ENCODE peak calls at places on chromosomes 13 and 19, in four cellular contexts. C is GM04504, E is SHP77, F is A172. P is an unnamed sample.

GRCh38 chr19:50500060-50500752 is 10.8 kb downstream of the JOSD2 start:
- DNase-seq in C (no peak), E (peak; percentile 27), F (no peak), P (peak; percentile 47)

GRCh38 chr19:10611907-10612306 is 13.4 kb upstream of the SLC44A2 start:
- DNase-seq in C (no peak), E (no peak), F (no peak), P (no peak)

GRCh38 chr19:41993612-41994483 is at the start of gene ATP1A3:
- DNase-seq in C (no peak), E (peak; percentile 54), F (peak; percentile 40), P (peak; percentile 74)

GRCh38 chr13:94535231-94535630 is 55.7 kb upstream of the DCT start:
- DNase-seq in C (no peak), E (no peak), F (no peak), P (no peak)

GRCh38 chr19:13043285-13043684 is 48.0 kb downstream of the NFIX start:
- DNase-seq in C (no peak), E (peak; percentile 56), F (no peak), P (no peak)

GRCh38 chr19:11446652-11447301 is 11.3 kb downstream of the PRKCSH start:
- DNase-seq in C (no peak), E (no peak), F (no peak), P (peak; percentile 82)

GRCh38 chr13:102724923-102725322 is 30.1 kb upstream of the METTL21C start:
- DNase-seq in C (peak; percentile 52), E (peak; percentile 35), F (peak; percentile 56), P (no peak)

GRCh38 chr19:55119053-55119452 is 1.6 kb upstream of the PPP1R12C start:
- DNase-seq in C (no peak), E (no peak), F (no peak), P (no peak)

GRCh38 chr19:10135551-10136334 is 16.0 kb upstream of the EIF3G start:
- DNase-seq in C (no peak), E (no peak), F (no peak), P (no peak)

GRCh38 chr19:53868091-53868891 is 608 bp downstream of the MYADM start:
- DNase-seq in C (no peak), E (peak; percentile 8), F (peak; percentile 83), P (peak; percentile 55)

GRCh38 chr19:13090511-13091231 is 12.0 kb downstream of the LYL1 start:
- DNase-seq in C (no peak), E (no peak), F (no peak), P (no peak)

GRCh38 chr13:85148009-85148408 is 651.2 kb downstream of the SLITRK6 start:
- DNase-seq in C (no peak), E (peak; percentile 97), F (peak; percentile 13), P (no peak)

GRCh38 chr19:44149776-44150175 is 8.4 kb downstream of the ZNF234 start:
- DNase-seq in C (no peak), E (no peak), F (no peak), P (no peak)

GRCh38 chr19:47391510-47392223 is 27.7 kb downstream of the MEIS3 start:
- DNase-seq in C (peak; percentile 32), E (peak; percentile 53), F (peak; percentile 62), P (peak; percentile 85)

GRCh38 chr19:11364935-11365334 is 9.5 kb upstream of the SWSAP1 start:
- DNase-seq in C (no peak), E (no peak), F (no peak), P (no peak)

GRCh38 chr19:45922281-45922680 is 7.7 kb upstream of the NANOS2 start:
- DNase-seq in C (no peak), E (no peak), F (no peak), P (no peak)

GRCh38 chr19:50501568-50502475 is 9.2 kb downstream of the JOSD2 start:
- DNase-seq in C (no peak), E (no peak), F (no peak), P (no peak)

GRCh38 chr13:52395704-52396103 is 10.3 kb downstream of the THSD1 start:
- DNase-seq in C (no peak), E (no peak), F (no peak), P (no peak)

GRCh38 chr19:3983936-3984583 is 1.2 kb downstream of the EEF2 start:
- DNase-seq in C (no peak), E (no peak), F (no peak), P (peak; percentile 10)

GRCh38 chr19:10292206-10292788 is 2.5 kb downstream of the ICAM5 start:
- DNase-seq in C (no peak), E (peak; percentile 72), F (peak; percentile 33), P (peak; percentile 92)

GRCh38 chr13:33554919-33555791 is 262.8 kb upstream of the RFC3 start:
- DNase-seq in C (no peak), E (no peak), F (no peak), P (no peak)

GRCh38 chr13:40494513-40494912 is 171.9 kb downstream of the FOXO1 start:
- DNase-seq in C (no peak), E (no peak), F (no peak), P (no peak)

GRCh38 chr19:3176715-3177501 is 1.7 kb upstream of the S1PR4 start:
- DNase-seq in C (peak; percentile 39), E (no peak), F (peak; percentile 95), P (no peak)

GRCh38 chr13:34416833-34417425 is 525.1 kb upstream of the NBEA start:
- DNase-seq in C (peak; percentile 35), E (peak; percentile 52), F (no peak), P (no peak)

GRCh38 chr19:45125975-45126493 is 33.1 kb downstream of the PPP1R37 start:
- DNase-seq in C (peak; percentile 19), E (peak; percentile 37), F (peak; percentile 35), P (peak; percentile 78)

GRCh38 chr13:71799320-71799719 is 67.7 kb downstream of the DACH1 start:
- DNase-seq in C (no peak), E (no peak), F (no peak), P (no peak)

GRCh38 chr13:98216135-98216565 is 39.1 kb upstream of the RNF113B start:
- DNase-seq in C (peak; percentile 88), E (peak; percentile 42), F (peak; percentile 92), P (no peak)

P was measured in nephron progenitor cell.